ENCODE peak calls at places on chromosomes 6 and 20, in ten cellular contexts. J, Q, C, Z, I, U, X, F, S and E are unnamed samples. For H3K79me2, the result is how much of the 10 kb centered on the place peaks cover.

GRCh38 chr6:131136021-131136847 is 967 bp downstream of the AKAP7 start:
- DNase-seq in I (peak), J (no peak), Z (peak), Q (no peak), F (no peak), U (no peak), S (peak), C (no peak), X (peak), E (peak)

GRCh38 chr6:113010181-113010580 is 663.1 kb downstream of the RFPL4B start:
- DNase-seq in Z (no peak), U (no peak), I (no peak), F (no peak), S (no peak), J (no peak), Q (no peak), X (no peak), C (no peak), E (no peak)

GRCh38 chr6:11076540-11076939 is 17.1 kb upstream of the SMIM13 start:
- DNase-seq in C (no peak), X (no peak), Z (no peak), J (peak), Q (no peak), S (no peak), I (no peak), F (no peak), U (no peak), E (no peak)

GRCh38 chr6:17871836-17872235 is 115.6 kb downstream of the KIF13A start:
- DNase-seq in I (no peak), Z (no peak), U (no peak), Q (no peak), C (no peak), F (no peak), S (no peak), X (no peak), J (no peak), E (no peak)

GRCh38 chr6:138377844-138378243 is at the start of gene SMIM28:
- DNase-seq in U (no peak), X (no peak), I (no peak), Q (no peak), C (peak), F (no peak), J (no peak), Z (no peak), S (no peak), E (no peak)

GRCh38 chr20:23254505-23254904 is 96.1 kb upstream of the NXT1 start:
- DNase-seq in Z (no peak), S (no peak), C (no peak), I (no peak), F (no peak), U (no peak), Q (no peak), X (no peak), J (no peak), E (no peak)

GRCh38 chr6:111978826-111979225 is 75.1 kb upstream of the CCN6 start:
- DNase-seq in I (no peak), J (no peak), Q (no peak), C (no peak), S (no peak), F (no peak), Z (no peak), X (no peak), U (no peak), E (peak)

GRCh38 chr6:158290659-158291058 is 21.6 kb upstream of the TULP4 start:
- DNase-seq in X (no peak), U (no peak), F (no peak), S (no peak), J (no peak), C (no peak), Z (no peak), Q (no peak), I (no peak), E (no peak)

GRCh38 chr6:31836036-31836675 is 8.6 kb downstream of the HSPA1B start:
- DNase-seq in Z (no peak), X (no peak), U (no peak), S (peak), I (no peak), C (no peak), Q (no peak), F (no peak), J (no peak), E (no peak)
- H3K79me2 ChIP-seq in Z (half or more), X (under half), U (half or more), S (under half), I (half or more), C (half or more), Q (half or more), F (under half), J (under half), E (under half)

GRCh38 chr6:76972463-76972862 is 490.8 kb downstream of the HTR1B start:
- DNase-seq in Q (no peak), U (no peak), S (no peak), X (no peak), F (peak), Z (no peak), C (no peak), I (no peak), J (no peak), E (no peak)
- H3K79me2 ChIP-seq in Q (under half), U (under half), S (under half), X (under half), F (under half), Z (under half), C (under half), I (under half), J (under half), E (under half)

DNA sequence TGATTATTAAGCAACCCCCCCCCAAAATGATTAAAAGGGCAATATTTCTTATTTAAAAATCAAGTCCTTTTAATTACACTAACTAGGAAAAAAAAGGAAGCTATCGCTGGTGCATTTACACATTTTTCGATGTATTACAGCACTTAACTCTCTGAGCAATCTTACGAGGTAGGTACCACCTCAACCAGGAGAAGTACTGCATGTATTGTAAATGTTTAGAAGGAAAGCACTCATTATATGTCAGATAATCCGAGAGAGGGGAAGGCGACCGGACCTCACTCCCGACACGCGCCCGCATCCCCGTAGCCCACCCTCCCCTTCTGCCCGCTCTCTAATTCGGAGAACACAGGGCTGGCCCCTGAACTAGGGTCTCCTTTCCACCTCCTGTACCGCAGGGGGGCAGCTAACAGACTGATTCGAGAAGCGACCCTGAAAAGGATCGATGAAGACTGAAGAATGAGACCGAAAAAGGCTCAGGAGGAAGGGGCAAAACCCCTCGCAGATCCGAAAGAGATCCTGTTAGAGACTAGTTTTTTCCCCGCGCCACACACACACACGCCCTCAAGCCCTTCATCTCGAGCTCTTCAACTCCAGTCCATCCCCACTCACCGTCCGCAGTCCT is 337 bp downstream of the ESF1 start:
- DNase-seq in Q (no peak), F (no peak), Z (no peak), J (no peak), X (no peak), C (no peak), S (peak), I (no peak), U (no peak), E (no peak)
- H3K79me2 ChIP-seq in Q (half or more), F (under half), Z (half or more), J (under half), X (half or more), C (half or more), S (half or more), I (half or more), U (half or more), E (under half)

GRCh38 chr20:7015257-7015656 is 247.8 kb downstream of the BMP2 start:
- DNase-seq in U (no peak), I (no peak), Z (no peak), S (no peak), F (no peak), J (no peak), X (no peak), C (no peak), Q (no peak), E (no peak)
- H3K79me2 ChIP-seq in U (under half), I (under half), Z (under half), S (under half), F (under half), J (under half), X (under half), C (under half), Q (under half), E (under half)

GRCh38 chr6:90230547-90231240 is 65.9 kb downstream of the BACH2 start:
- DNase-seq in F (peak), Z (no peak), Q (no peak), C (no peak), J (no peak), I (no peak), U (no peak), X (no peak), S (no peak), E (no peak)

GRCh38 chr6:90226257-90226656 is 70.4 kb downstream of the BACH2 start:
- DNase-seq in U (no peak), S (no peak), C (no peak), Z (no peak), F (peak), I (no peak), Q (no peak), X (no peak), J (no peak), E (peak)

GRCh38 chr6:90227165-90227564 is 69.5 kb downstream of the BACH2 start:
- DNase-seq in J (no peak), F (no peak), X (no peak), Z (no peak), U (no peak), I (no peak), Q (no peak), C (no peak), S (no peak), E (no peak)

GRCh38 chr6:90231308-90231707 is 65.3 kb downstream of the BACH2 start:
- DNase-seq in C (no peak), S (no peak), U (no peak), F (no peak), X (no peak), J (no peak), Q (no peak), I (no peak), Z (no peak), E (no peak)

GRCh38 chr6:90227693-90228092 is 69.0 kb downstream of the BACH2 start:
- DNase-seq in C (no peak), Q (no peak), S (no peak), J (no peak), U (no peak), F (no peak), I (no peak), X (no peak), Z (no peak), E (no peak)
- H3K79me2 ChIP-seq in C (under half), Q (under half), S (under half), J (under half), U (under half), F (under half), I (under half), X (under half), Z (under half), E (under half)

DNA sequence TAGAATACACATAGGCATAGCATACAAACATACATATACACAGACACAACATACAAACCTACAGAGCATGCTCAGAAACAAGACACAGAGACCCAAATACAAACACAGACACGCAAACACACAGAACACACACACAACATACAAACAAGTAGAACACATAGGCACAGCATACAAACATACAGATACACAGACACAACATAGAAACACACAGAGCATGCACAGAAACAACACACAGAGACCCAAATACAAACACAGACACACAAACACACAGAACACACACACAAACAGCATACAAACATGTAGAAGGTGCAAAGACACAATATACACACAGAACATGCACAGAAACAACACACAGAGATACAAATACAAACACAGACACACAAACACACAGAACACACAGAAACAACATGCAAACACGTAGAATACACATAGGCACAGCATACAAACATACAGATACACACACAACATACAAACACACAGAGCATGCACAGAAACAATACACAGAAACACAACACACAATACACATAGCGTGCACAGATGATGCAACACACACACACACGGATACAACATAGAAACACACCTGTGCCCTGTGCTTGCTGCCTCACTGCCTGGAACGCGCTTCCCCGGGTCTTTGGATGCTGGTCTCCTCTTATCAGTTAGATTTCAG is 469.0 kb upstream of the CDH4 start:
- DNase-seq in C (no peak), S (no peak), F (no peak), U (no peak), J (no peak), X (no peak), Z (no peak), Q (no peak), I (no peak), E (no peak)
- H3K79me2 ChIP-seq in C (under half), S (under half), F (under half), U (under half), J (under half), X (under half), Z (under half), Q (under half), I (under half), E (under half)

DNA sequence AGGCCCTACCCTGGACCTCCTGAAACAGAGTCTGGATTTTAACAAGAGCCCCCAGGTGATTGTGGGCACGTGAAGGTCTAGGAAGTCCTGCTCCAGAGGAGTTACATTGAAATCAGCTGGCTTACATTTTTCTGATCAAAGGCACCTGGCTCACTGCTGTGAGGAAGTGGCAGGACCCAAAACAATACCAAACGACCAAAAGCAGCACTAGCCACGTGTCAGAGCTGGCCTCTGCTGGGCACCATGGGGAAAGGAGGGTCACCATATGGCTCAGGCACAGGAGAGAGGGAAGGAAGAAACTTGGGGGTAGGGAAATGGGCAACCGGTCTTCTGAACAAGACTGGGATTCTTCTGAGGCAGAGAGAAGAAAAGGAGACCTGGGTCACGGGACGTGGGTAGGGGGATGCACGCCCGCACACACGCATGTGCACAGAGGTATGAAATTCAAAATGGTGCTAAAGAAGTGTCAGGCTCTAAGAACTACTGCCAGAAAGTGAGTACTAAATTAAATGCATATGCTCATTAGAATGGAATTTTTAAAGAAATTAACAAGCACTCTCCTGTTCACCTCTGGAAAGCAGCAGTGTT is 113.6 kb downstream of the TRERF1 start:
- DNase-seq in C (no peak), S (peak), I (no peak), Z (no peak), Q (no peak), U (no peak), J (no peak), X (no peak), F (no peak), E (no peak)
- H3K79me2 ChIP-seq in C (half or more), S (under half), I (under half), Z (half or more), Q (under half), U (under half), J (under half), X (under half), F (under half), E (under half)